ENCODE peak calls at places on chromosomes 12 and 14, in six cellular contexts. O is fibroblast of the aortic adventitia; Z is transverse colon; J is NB4; I is stimulated activated CD8-positive, alpha-beta memory T cell treated with anti-CD3 and anti-CD28 coated beads, Interleukin-4, amount 100 ng/mL, for 1 hour; K is anterior cingulate cortex. P is an unnamed sample.

GRCh38 chr14:31568671-31569070 is 7.5 kb downstream of the NUBPL start:
- DNase-seq in O (peak), Z (no peak), J (peak), I (no peak), K (no peak), P (no peak)

GRCh38 chr14:68727315-68728078 is 65.4 kb downstream of the ZFP36L1 start:
- DNase-seq in O (no peak), Z (no peak), J (no peak), I (no peak), K (no peak), P (no peak)

GRCh38 chr12:11805680-11806079 is 156.2 kb downstream of the ETV6 start:
- DNase-seq in O (no peak), Z (no peak), J (no peak), I (no peak), K (no peak), P (no peak)

GRCh38 chr12:57009949-57010626 is 3.7 kb upstream of the ZBTB39 start:
- DNase-seq in O (no peak), Z (no peak), J (no peak), I (no peak), K (no peak), P (no peak)

GRCh38 chr12:57101892-57102695 is 9.1 kb downstream of the STAT6 start:
- DNase-seq in O (no peak), Z (peak), J (peak), I (no peak), K (no peak), P (no peak)

GRCh38 chr14:32473476-32473875 is 144.4 kb downstream of the AKAP6 start:
- DNase-seq in O (peak), Z (peak), J (no peak), I (no peak), K (no peak), P (no peak)

GRCh38 chr14:73731111-73731510 is 16.9 kb upstream of the PNMA1 start:
- DNase-seq in O (no peak), Z (no peak), J (no peak), I (no peak), K (no peak), P (no peak)

GRCh38 chr14:72024504-72024903 is 92.3 kb downstream of the RGS6 start:
- DNase-seq in O (no peak), Z (no peak), J (no peak), I (no peak), K (no peak), P (no peak)

GRCh38 chr12:69068431-69068830 is 135.5 kb upstream of the CPM start:
- DNase-seq in O (peak), Z (peak), J (peak), I (no peak), K (no peak), P (no peak)

GRCh38 chr12:121610239-121611149 is 15.8 kb upstream of the ORAI1 start:
- DNase-seq in O (peak), Z (peak), J (no peak), I (no peak), K (no peak), P (no peak)

GRCh38 chr14:34324363-34324795 is 137.7 kb downstream of the SPTSSA start:
- DNase-seq in O (peak), Z (peak), J (peak), I (no peak), K (no peak), P (peak)

GRCh38 chr14:106318700-106319099 is 792.3 kb downstream of the TMEM121 start:
- DNase-seq in O (no peak), Z (no peak), J (peak), I (no peak), K (no peak), P (no peak)

GRCh38 chr14:81313775-81314429 is 86.2 kb downstream of the STON2 start:
- DNase-seq in O (no peak), Z (no peak), J (no peak), I (no peak), K (no peak), P (no peak)

GRCh38 chr12:20731274-20731673 is 36.1 kb downstream of the SLCO1C1 start:
- DNase-seq in O (peak), Z (no peak), J (peak), I (no peak), K (no peak), P (no peak)

GRCh38 chr14:90426663-90427062 is 29.8 kb downstream of the CALM1 start:
- DNase-seq in O (peak), Z (peak), J (no peak), I (no peak), K (no peak), P (peak)

GRCh38 chr14:23430733-23431105 is 4.7 kb downstream of the MYH7 start:
- DNase-seq in O (no peak), Z (no peak), J (peak), I (no peak), K (no peak), P (peak)

GRCh38 chr12:18811268-18811667 is 73.3 kb downstream of the CAPZA3 start:
- DNase-seq in O (peak), Z (no peak), J (peak), I (no peak), K (no peak), P (no peak)

GRCh38 chr12:107651867-107652449 is 33.6 kb upstream of the PWP1 start:
- DNase-seq in O (no peak), Z (no peak), J (no peak), I (no peak), K (no peak), P (no peak)

GRCh38 chr12:18919826-18920511 is 182.1 kb downstream of the CAPZA3 start:
- DNase-seq in O (no peak), Z (peak), J (no peak), I (no peak), K (no peak), P (no peak)

GRCh38 chr12:89062996-89063395 is 289.3 kb downstream of the DUSP6 start:
- DNase-seq in O (no peak), Z (no peak), J (no peak), I (no peak), K (no peak), P (no peak)

GRCh38 chr14:52044791-52045522 is 23.9 kb downstream of the NID2 start:
- DNase-seq in O (peak), Z (no peak), J (no peak), I (no peak), K (no peak), P (peak)

GRCh38 chr12:131202592-131203378 is 249.1 kb downstream of the ADGRD1 start:
- DNase-seq in O (no peak), Z (no peak), J (no peak), I (no peak), K (no peak), P (no peak)

GRCh38 chr14:31690056-31690455 is 128.9 kb downstream of the NUBPL start:
- DNase-seq in O (no peak), Z (no peak), J (no peak), I (no peak), K (no peak), P (no peak)

GRCh38 chr12:4700621-4701026 is 19.6 kb upstream of the GALNT8 start:
- DNase-seq in O (peak), Z (no peak), J (no peak), I (no peak), K (no peak), P (no peak)

GRCh38 chr12:124365726-124366430 is 71.0 kb downstream of the RFLNA start:
- DNase-seq in O (no peak), Z (no peak), J (no peak), I (no peak), K (peak), P (no peak)

P was measured in brain microvascular endothelial cell.